ENCODE peak calls at places on chromosomes 5 and 9, in six cellular contexts. One of them, this sample, is unnamed.

GRCh38 chr9:116549061-116549664 is 137.9 kb upstream of the TRIM32 start:
- DNase-seq in left lung: peak; percentile 88
- DNase-seq in CD8-positive, alpha-beta T cell: no peak
- DNase-seq in CD4-positive, CD25-positive, alpha-beta regulatory T cell: no peak
- DNase-seq in upper lobe of left lung: peak; percentile 83
- DNase-seq in heart right ventricle: peak; percentile 73
- DNase-seq in this sample: no peak

GRCh38 chr9:76615149-76615548 is 149.1 kb upstream of the PCA3 start:
- DNase-seq in CD4-positive, CD25-positive, alpha-beta regulatory T cell: no peak
- DNase-seq in left lung: no peak
- DNase-seq in CD8-positive, alpha-beta T cell: no peak
- DNase-seq in heart right ventricle: no peak
- DNase-seq in upper lobe of left lung: no peak
- DNase-seq in this sample: no peak

GRCh38 chr5:59358497-59358896 is 535.0 kb downstream of the PDE4D start:
- DNase-seq in CD4-positive, CD25-positive, alpha-beta regulatory T cell: no peak
- DNase-seq in upper lobe of left lung: no peak
- DNase-seq in CD8-positive, alpha-beta T cell: no peak
- DNase-seq in left lung: no peak
- DNase-seq in heart right ventricle: no peak
- DNase-seq in this sample: no peak

GRCh38 chr5:33317271-33317670 is 123.5 kb upstream of the TARS1 start:
- DNase-seq in heart right ventricle: no peak
- DNase-seq in upper lobe of left lung: no peak
- DNase-seq in left lung: no peak
- DNase-seq in CD4-positive, CD25-positive, alpha-beta regulatory T cell: no peak
- DNase-seq in CD8-positive, alpha-beta T cell: no peak
- DNase-seq in this sample: no peak

GRCh38 chr5:173291722-173292658 is 36.2 kb downstream of the STC2 start:
- DNase-seq in CD4-positive, CD25-positive, alpha-beta regulatory T cell: no peak
- DNase-seq in upper lobe of left lung: no peak
- DNase-seq in left lung: no peak
- DNase-seq in CD8-positive, alpha-beta T cell: no peak
- DNase-seq in heart right ventricle: no peak
- DNase-seq in this sample: no peak

GRCh38 chr5:39015743-39016586 is 58.2 kb downstream of the RICTOR start:
- DNase-seq in upper lobe of left lung: no peak
- DNase-seq in left lung: no peak
- DNase-seq in CD8-positive, alpha-beta T cell: no peak
- DNase-seq in CD4-positive, CD25-positive, alpha-beta regulatory T cell: no peak
- DNase-seq in heart right ventricle: no peak
- DNase-seq in this sample: no peak

GRCh38 chr5:88389248-88390006 is 120.8 kb upstream of the TMEM161B start:
- DNase-seq in heart right ventricle: no peak
- DNase-seq in left lung: no peak
- DNase-seq in upper lobe of left lung: no peak
- DNase-seq in CD8-positive, alpha-beta T cell: no peak
- DNase-seq in CD4-positive, CD25-positive, alpha-beta regulatory T cell: no peak
- DNase-seq in this sample: no peak

GRCh38 chr9:90907790-90908189 is 106.2 kb downstream of the SYK start:
- DNase-seq in heart right ventricle: no peak
- DNase-seq in CD4-positive, CD25-positive, alpha-beta regulatory T cell: no peak
- DNase-seq in left lung: no peak
- DNase-seq in upper lobe of left lung: no peak
- DNase-seq in CD8-positive, alpha-beta T cell: no peak
- DNase-seq in this sample: no peak

GRCh38 chr9:91196103-91196761 is 165.5 kb downstream of the AUH start:
- DNase-seq in CD8-positive, alpha-beta T cell: no peak
- DNase-seq in upper lobe of left lung: no peak
- DNase-seq in left lung: no peak
- DNase-seq in heart right ventricle: no peak
- DNase-seq in CD4-positive, CD25-positive, alpha-beta regulatory T cell: no peak
- DNase-seq in this sample: no peak

GRCh38 chr9:126128494-126129142 is 198.0 kb upstream of the MVB12B start:
- DNase-seq in CD4-positive, CD25-positive, alpha-beta regulatory T cell: no peak
- DNase-seq in left lung: no peak
- DNase-seq in heart right ventricle: no peak
- DNase-seq in CD8-positive, alpha-beta T cell: no peak
- DNase-seq in upper lobe of left lung: no peak
- DNase-seq in this sample: no peak

GRCh38 chr5:65812648-65813047 is 90.6 kb downstream of the NLN start:
- DNase-seq in CD4-positive, CD25-positive, alpha-beta regulatory T cell: peak; percentile 17
- DNase-seq in CD8-positive, alpha-beta T cell: no peak
- DNase-seq in upper lobe of left lung: no peak
- DNase-seq in left lung: no peak
- DNase-seq in heart right ventricle: no peak
- DNase-seq in this sample: no peak

GRCh38 chr5:132467292-132467984 is 23.1 kb downstream of the IRF1 start:
- DNase-seq in CD8-positive, alpha-beta T cell: no peak
- DNase-seq in heart right ventricle: no peak
- DNase-seq in CD4-positive, CD25-positive, alpha-beta regulatory T cell: no peak
- DNase-seq in upper lobe of left lung: no peak
- DNase-seq in left lung: no peak
- DNase-seq in this sample: no peak

DNA sequence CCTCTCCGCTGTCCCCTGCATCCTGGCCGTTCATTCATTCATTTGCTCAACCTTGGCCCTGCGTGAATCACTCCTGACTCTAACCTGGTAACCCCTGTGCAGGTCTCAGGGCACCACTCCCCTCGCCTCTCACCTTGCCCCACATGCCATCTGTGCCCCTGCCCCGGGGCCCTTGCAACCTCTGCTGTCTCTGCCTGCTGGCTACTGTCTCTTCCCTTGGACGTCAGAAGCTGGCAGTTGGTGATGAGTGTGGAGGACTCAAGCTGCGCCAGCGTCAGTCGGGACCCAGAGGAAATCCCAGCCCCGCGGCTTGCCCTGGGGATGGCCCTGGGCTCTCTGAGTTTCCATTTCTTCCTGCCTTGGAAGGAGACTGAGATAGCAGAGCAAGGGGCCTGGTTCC is 154.9 kb downstream of the OLFM1 start:
- DNase-seq in upper lobe of left lung: no peak
- DNase-seq in left lung: peak; percentile 33
- DNase-seq in CD4-positive, CD25-positive, alpha-beta regulatory T cell: no peak
- DNase-seq in heart right ventricle: peak; percentile 2
- DNase-seq in CD8-positive, alpha-beta T cell: no peak
- DNase-seq in this sample: no peak
- H3K27ac ChIP-seq in upper lobe of left lung: no peak overlapping the region
- H3K27ac ChIP-seq in left lung: no peak overlapping the region
- H3K27ac ChIP-seq in CD4-positive, CD25-positive, alpha-beta regulatory T cell: no peak overlapping the region
- H3K27ac ChIP-seq in heart right ventricle: no peak overlapping the region
- H3K27ac ChIP-seq in CD8-positive, alpha-beta T cell: no peak overlapping the region
- H3K27ac ChIP-seq in this sample: no peak overlapping the region

DNA sequence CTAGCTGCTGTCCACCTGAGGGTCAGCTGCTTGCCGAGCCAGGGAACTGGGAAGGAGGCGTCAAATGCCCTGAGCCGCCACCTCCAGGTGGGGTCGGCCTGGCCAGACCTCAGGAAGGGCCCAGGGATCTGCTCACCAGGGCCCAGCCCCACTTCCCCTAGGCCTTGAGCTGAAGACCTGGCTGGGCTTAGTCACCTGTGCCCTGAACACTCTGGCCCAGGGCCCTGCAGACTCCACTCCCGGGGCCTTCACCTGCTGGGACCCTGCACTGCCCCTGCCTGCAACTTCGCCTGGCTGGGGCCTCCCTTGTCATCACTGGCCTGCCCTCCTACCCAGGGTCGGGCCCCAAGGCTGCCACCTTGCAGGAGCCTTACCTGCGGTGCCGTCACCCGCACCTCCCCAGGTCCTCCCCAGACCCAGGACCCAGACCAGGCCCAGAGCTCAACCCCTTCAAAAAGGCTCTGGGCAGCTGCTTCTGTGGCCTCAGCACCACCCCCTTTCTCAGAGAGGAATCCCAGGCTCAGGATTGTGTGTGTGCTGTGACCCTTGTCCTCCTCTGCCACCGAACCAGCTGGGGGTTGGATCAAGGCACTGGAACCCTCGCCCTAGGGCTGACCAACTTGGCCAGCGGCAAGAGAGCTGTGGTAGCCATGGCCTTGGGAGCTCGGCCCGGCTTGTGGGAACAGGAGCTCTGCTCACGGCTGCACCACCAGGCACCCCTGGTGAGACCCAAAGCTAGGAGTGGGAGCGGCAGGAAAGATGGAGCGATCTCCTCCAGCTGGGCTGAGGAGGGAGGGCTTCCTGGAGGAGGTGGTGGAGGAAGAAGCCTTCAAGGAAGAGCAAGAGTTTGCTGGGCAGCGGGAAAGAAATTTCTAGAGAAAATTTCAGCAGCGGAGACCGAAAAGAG is 1.2 kb upstream of the NELFB start:
- DNase-seq in upper lobe of left lung: peak; percentile 71
- DNase-seq in left lung: no peak
- DNase-seq in CD4-positive, CD25-positive, alpha-beta regulatory T cell: no peak
- DNase-seq in CD8-positive, alpha-beta T cell: no peak
- DNase-seq in heart right ventricle: no peak
- DNase-seq in this sample: no peak
- H3K27ac ChIP-seq in upper lobe of left lung: peak overlapping the region; percentile 83
- H3K27ac ChIP-seq in left lung: no peak overlapping the region
- H3K27ac ChIP-seq in CD4-positive, CD25-positive, alpha-beta regulatory T cell: no peak overlapping the region
- H3K27ac ChIP-seq in CD8-positive, alpha-beta T cell: no peak overlapping the region
- H3K27ac ChIP-seq in heart right ventricle: peak overlapping the region; percentile 79
- H3K27ac ChIP-seq in this sample: no peak overlapping the region

DNA sequence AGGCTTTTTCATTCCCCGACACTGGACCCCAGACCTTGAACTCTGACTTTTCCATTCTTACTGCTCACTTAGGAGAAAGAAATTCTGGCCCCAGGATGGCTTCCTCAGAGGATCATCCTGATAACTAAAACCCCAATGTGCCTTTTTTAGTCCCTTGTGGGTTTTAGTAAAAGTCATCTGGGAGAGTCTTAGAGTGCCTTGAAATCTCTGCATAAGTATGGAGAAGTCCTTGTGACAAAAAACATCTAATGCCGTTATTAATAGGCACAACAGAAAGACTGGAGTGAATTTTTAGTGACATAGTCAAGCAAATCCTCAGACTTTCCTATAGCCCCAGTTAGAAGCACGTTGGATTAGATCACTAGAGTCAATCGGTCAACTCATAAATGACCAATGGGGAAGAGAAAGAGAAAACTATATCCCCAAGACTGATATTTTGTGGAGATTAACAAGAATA is 108.2 kb upstream of the MPDZ start:
- DNase-seq in CD8-positive, alpha-beta T cell: no peak
- DNase-seq in left lung: no peak
- DNase-seq in CD4-positive, CD25-positive, alpha-beta regulatory T cell: no peak
- DNase-seq in heart right ventricle: no peak
- DNase-seq in upper lobe of left lung: no peak
- DNase-seq in this sample: no peak
- H3K27ac ChIP-seq in CD8-positive, alpha-beta T cell: no peak overlapping the region
- H3K27ac ChIP-seq in left lung: peak overlapping the region; percentile 22
- H3K27ac ChIP-seq in CD4-positive, CD25-positive, alpha-beta regulatory T cell: no peak overlapping the region
- H3K27ac ChIP-seq in heart right ventricle: no peak overlapping the region
- H3K27ac ChIP-seq in upper lobe of left lung: peak overlapping the region; percentile 32
- H3K27ac ChIP-seq in this sample: no peak overlapping the region

GRCh38 chr9:134500931-134501265 is 140.7 kb upstream of the COL5A1 start:
- DNase-seq in left lung: peak; percentile 55
- DNase-seq in heart right ventricle: no peak
- DNase-seq in CD8-positive, alpha-beta T cell: no peak
- DNase-seq in CD4-positive, CD25-positive, alpha-beta regulatory T cell: no peak
- DNase-seq in upper lobe of left lung: no peak
- DNase-seq in this sample: no peak

GRCh38 chr9:134503301-134504105 is 138.1 kb upstream of the COL5A1 start:
- DNase-seq in heart right ventricle: no peak
- DNase-seq in left lung: no peak
- DNase-seq in CD8-positive, alpha-beta T cell: no peak
- DNase-seq in upper lobe of left lung: no peak
- DNase-seq in CD4-positive, CD25-positive, alpha-beta regulatory T cell: no peak
- DNase-seq in this sample: no peak

GRCh38 chr9:134504106-134504385 is 137.6 kb upstream of the COL5A1 start:
- DNase-seq in CD4-positive, CD25-positive, alpha-beta regulatory T cell: no peak
- DNase-seq in left lung: no peak
- DNase-seq in heart right ventricle: no peak
- DNase-seq in CD8-positive, alpha-beta T cell: no peak
- DNase-seq in upper lobe of left lung: no peak
- DNase-seq in this sample: no peak

GRCh38 chr9:134502261-134503211 is 139.1 kb upstream of the COL5A1 start:
- DNase-seq in CD8-positive, alpha-beta T cell: no peak
- DNase-seq in upper lobe of left lung: peak; percentile 82
- DNase-seq in heart right ventricle: peak; percentile 72
- DNase-seq in left lung: peak; percentile 75
- DNase-seq in CD4-positive, CD25-positive, alpha-beta regulatory T cell: no peak
- DNase-seq in this sample: no peak

GRCh38 chr9:134501266-134502181 is 140.1 kb upstream of the COL5A1 start:
- DNase-seq in CD4-positive, CD25-positive, alpha-beta regulatory T cell: no peak
- DNase-seq in heart right ventricle: no peak
- DNase-seq in left lung: peak; percentile 60
- DNase-seq in CD8-positive, alpha-beta T cell: no peak
- DNase-seq in upper lobe of left lung: peak; percentile 61
- DNase-seq in this sample: no peak
- H3K27ac ChIP-seq in CD4-positive, CD25-positive, alpha-beta regulatory T cell: no peak overlapping the region
- H3K27ac ChIP-seq in heart right ventricle: no peak overlapping the region
- H3K27ac ChIP-seq in left lung: no peak overlapping the region
- H3K27ac ChIP-seq in CD8-positive, alpha-beta T cell: no peak overlapping the region
- H3K27ac ChIP-seq in upper lobe of left lung: no peak overlapping the region
- H3K27ac ChIP-seq in this sample: no peak overlapping the region

DNA sequence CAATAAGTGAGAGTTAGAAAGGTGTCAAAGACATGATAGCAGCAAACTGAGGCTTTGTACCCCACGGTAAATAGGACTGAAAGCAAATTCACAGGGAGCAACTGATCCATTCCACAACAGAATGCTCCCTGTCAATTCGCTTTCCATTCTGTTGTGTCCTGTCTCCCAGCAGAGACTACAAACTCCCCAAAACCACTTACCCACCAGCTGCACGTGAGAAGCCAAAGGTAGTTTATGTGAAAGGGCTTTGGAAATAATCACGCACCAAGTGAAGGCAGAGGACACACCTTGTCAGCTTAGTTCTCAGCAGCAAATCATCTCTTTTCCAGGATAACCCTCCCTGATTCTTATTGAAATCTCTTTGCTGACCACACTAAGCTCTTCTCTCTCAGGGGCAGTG is 46.6 kb upstream of the IL17B start:
- DNase-seq in upper lobe of left lung: no peak
- DNase-seq in left lung: no peak
- DNase-seq in CD8-positive, alpha-beta T cell: no peak
- DNase-seq in CD4-positive, CD25-positive, alpha-beta regulatory T cell: no peak
- DNase-seq in heart right ventricle: no peak
- DNase-seq in this sample: no peak
- H3K27ac ChIP-seq in upper lobe of left lung: peak overlapping the region; percentile 93
- H3K27ac ChIP-seq in left lung: peak overlapping the region; percentile 81
- H3K27ac ChIP-seq in CD8-positive, alpha-beta T cell: no peak overlapping the region
- H3K27ac ChIP-seq in CD4-positive, CD25-positive, alpha-beta regulatory T cell: no peak overlapping the region
- H3K27ac ChIP-seq in heart right ventricle: peak overlapping the region; percentile 88
- H3K27ac ChIP-seq in this sample: no peak overlapping the region

GRCh38 chr9:130680836-130681768 is 12.5 kb upstream of the EXOSC2 start:
- DNase-seq in left lung: peak; percentile 95
- DNase-seq in upper lobe of left lung: peak; percentile 96
- DNase-seq in CD8-positive, alpha-beta T cell: peak; percentile 34
- DNase-seq in heart right ventricle: peak; percentile 82
- DNase-seq in CD4-positive, CD25-positive, alpha-beta regulatory T cell: no peak
- DNase-seq in this sample: peak; percentile 62
- H3K27ac ChIP-seq in left lung: no peak overlapping the region
- H3K27ac ChIP-seq in upper lobe of left lung: no peak overlapping the region
- H3K27ac ChIP-seq in CD8-positive, alpha-beta T cell: no peak overlapping the region
- H3K27ac ChIP-seq in heart right ventricle: no peak overlapping the region
- H3K27ac ChIP-seq in CD4-positive, CD25-positive, alpha-beta regulatory T cell: no peak overlapping the region
- H3K27ac ChIP-seq in this sample: no peak overlapping the region